ENCODE peak calls at places on chromosome 5, in six cellular contexts. One of them, this sample, is unnamed. For H3K4me1, the result is how much of the 10 kb centered on the place peaks cover.

GRCh38 chr5:139844472-139845145 is 49.0 kb downstream of the PSD2 start:
- DNase-seq in uterus: peak
- DNase-seq in heart right ventricle: peak
- DNase-seq in left lung: peak
- DNase-seq in psoas muscle: peak
- DNase-seq in thoracic aorta: peak
- DNase-seq in this sample: peak

GRCh38 chr5:159456722-159457462 is 126.6 kb upstream of the IL12B start:
- DNase-seq in left lung: no peak
- DNase-seq in thoracic aorta: no peak
- DNase-seq in uterus: no peak
- DNase-seq in psoas muscle: no peak
- DNase-seq in heart right ventricle: no peak
- DNase-seq in this sample: no peak

GRCh38 chr5:94245608-94246007 is 372.8 kb downstream of the KIAA0825 start:
- DNase-seq in left lung: no peak
- DNase-seq in heart right ventricle: no peak
- DNase-seq in thoracic aorta: no peak
- DNase-seq in uterus: no peak
- DNase-seq in psoas muscle: no peak
- DNase-seq in this sample: no peak

GRCh38 chr5:140575309-140575708 is 10.7 kb downstream of the SLC35A4 start:
- DNase-seq in thoracic aorta: no peak
- DNase-seq in left lung: peak
- DNase-seq in psoas muscle: peak
- DNase-seq in heart right ventricle: peak
- DNase-seq in uterus: no peak
- DNase-seq in this sample: peak

GRCh38 chr5:108642170-108642906 is 105.4 kb upstream of the FER start:
- DNase-seq in uterus: peak
- DNase-seq in heart right ventricle: peak
- DNase-seq in thoracic aorta: no peak
- DNase-seq in psoas muscle: peak
- DNase-seq in left lung: peak
- DNase-seq in this sample: peak

GRCh38 chr5:10896016-10896415 is 135.0 kb upstream of the DAP start:
- DNase-seq in uterus: no peak
- DNase-seq in thoracic aorta: no peak
- DNase-seq in psoas muscle: no peak
- DNase-seq in left lung: no peak
- DNase-seq in heart right ventricle: no peak
- DNase-seq in this sample: no peak

GRCh38 chr5:160703547-160704189 is 148.3 kb downstream of the ATP10B start:
- DNase-seq in psoas muscle: no peak
- DNase-seq in uterus: no peak
- DNase-seq in left lung: no peak
- DNase-seq in heart right ventricle: no peak
- DNase-seq in thoracic aorta: no peak
- DNase-seq in this sample: no peak

GRCh38 chr5:147645172-147645571 is 135.3 kb upstream of the DPYSL3 start:
- DNase-seq in heart right ventricle: no peak
- DNase-seq in uterus: no peak
- DNase-seq in thoracic aorta: no peak
- DNase-seq in left lung: no peak
- DNase-seq in psoas muscle: no peak
- DNase-seq in this sample: no peak

GRCh38 chr5:120368923-120369715 is 95.0 kb upstream of the PRR16 start:
- DNase-seq in thoracic aorta: no peak
- DNase-seq in psoas muscle: no peak
- DNase-seq in uterus: no peak
- DNase-seq in left lung: no peak
- DNase-seq in heart right ventricle: no peak
- DNase-seq in this sample: no peak

GRCh38 chr5:130333089-130333488 is 428.8 kb downstream of the CHSY3 start:
- DNase-seq in uterus: no peak
- DNase-seq in left lung: no peak
- DNase-seq in thoracic aorta: no peak
- DNase-seq in heart right ventricle: no peak
- DNase-seq in psoas muscle: no peak
- DNase-seq in this sample: no peak

GRCh38 chr5:131209506-131210191 is 38.9 kb downstream of the LYRM7 start:
- DNase-seq in heart right ventricle: no peak
- DNase-seq in psoas muscle: no peak
- DNase-seq in uterus: no peak
- DNase-seq in thoracic aorta: no peak
- DNase-seq in left lung: peak
- DNase-seq in this sample: no peak

GRCh38 chr5:126369995-126370731 is 53.0 kb upstream of the GRAMD2B start:
- DNase-seq in heart right ventricle: no peak
- DNase-seq in uterus: no peak
- DNase-seq in left lung: no peak
- DNase-seq in thoracic aorta: no peak
- DNase-seq in psoas muscle: no peak
- DNase-seq in this sample: no peak

GRCh38 chr5:61346511-61346910 is 14.5 kb downstream of the ZSWIM6 start:
- DNase-seq in psoas muscle: no peak
- DNase-seq in uterus: no peak
- DNase-seq in thoracic aorta: no peak
- DNase-seq in left lung: no peak
- DNase-seq in heart right ventricle: no peak
- DNase-seq in this sample: no peak

GRCh38 chr5:112863549-112863948 is 2.5 kb downstream of the SRP19 start:
- DNase-seq in psoas muscle: no peak
- DNase-seq in heart right ventricle: no peak
- DNase-seq in left lung: no peak
- DNase-seq in thoracic aorta: no peak
- DNase-seq in uterus: no peak
- DNase-seq in this sample: no peak

GRCh38 chr5:168284809-168285208 is 6.6 kb upstream of the WWC1 start:
- DNase-seq in heart right ventricle: no peak
- DNase-seq in thoracic aorta: no peak
- DNase-seq in left lung: no peak
- DNase-seq in uterus: no peak
- DNase-seq in psoas muscle: no peak
- DNase-seq in this sample: no peak

GRCh38 chr5:149038336-149039075 is 24.4 kb downstream of the SH3TC2 start:
- DNase-seq in uterus: no peak
- DNase-seq in left lung: no peak
- DNase-seq in heart right ventricle: no peak
- DNase-seq in psoas muscle: no peak
- DNase-seq in thoracic aorta: no peak
- DNase-seq in this sample: no peak

GRCh38 chr5:181044093-181044599 is 4.1 kb downstream of the BTNL9 start:
- DNase-seq in thoracic aorta: no peak
- DNase-seq in uterus: no peak
- DNase-seq in heart right ventricle: no peak
- DNase-seq in psoas muscle: no peak
- DNase-seq in left lung: no peak
- DNase-seq in this sample: no peak

GRCh38 chr5:141617682-141618029 is 1.1 kb downstream of the DIAPH1 start:
- DNase-seq in psoas muscle: no peak
- DNase-seq in uterus: no peak
- DNase-seq in heart right ventricle: no peak
- DNase-seq in thoracic aorta: no peak
- DNase-seq in left lung: no peak
- DNase-seq in this sample: no peak

GRCh38 chr5:113232667-113233066 is 202.1 kb downstream of the TSSK1B start:
- DNase-seq in psoas muscle: no peak
- DNase-seq in left lung: no peak
- DNase-seq in thoracic aorta: no peak
- DNase-seq in heart right ventricle: peak
- DNase-seq in uterus: peak
- DNase-seq in this sample: peak

GRCh38 chr5:166257656-166258055 is 2033.8 kb upstream of the WWC1 start:
- DNase-seq in thoracic aorta: no peak
- DNase-seq in heart right ventricle: no peak
- DNase-seq in psoas muscle: no peak
- DNase-seq in left lung: no peak
- DNase-seq in uterus: no peak
- DNase-seq in this sample: no peak
- H3K4me1 ChIP-seq in thoracic aorta: under half
- H3K4me1 ChIP-seq in heart right ventricle: under half
- H3K4me1 ChIP-seq in psoas muscle: under half
- H3K4me1 ChIP-seq in left lung: under half
- H3K4me1 ChIP-seq in uterus: under half
- H3K4me1 ChIP-seq in this sample: under half

GRCh38 chr5:132264546-132265335 is 7.2 kb downstream of the PDLIM4 start:
- DNase-seq in uterus: peak
- DNase-seq in left lung: no peak
- DNase-seq in psoas muscle: no peak
- DNase-seq in heart right ventricle: no peak
- DNase-seq in thoracic aorta: no peak
- DNase-seq in this sample: no peak
- H3K4me1 ChIP-seq in uterus: half or more
- H3K4me1 ChIP-seq in left lung: under half
- H3K4me1 ChIP-seq in psoas muscle: under half
- H3K4me1 ChIP-seq in heart right ventricle: under half
- H3K4me1 ChIP-seq in thoracic aorta: under half
- H3K4me1 ChIP-seq in this sample: half or more

GRCh38 chr5:132417461-132417860 is 48.0 kb downstream of the SLC22A5 start:
- DNase-seq in thoracic aorta: no peak
- DNase-seq in left lung: no peak
- DNase-seq in uterus: no peak
- DNase-seq in heart right ventricle: no peak
- DNase-seq in psoas muscle: no peak
- DNase-seq in this sample: no peak

GRCh38 chr5:132417010-132417439 is 47.5 kb downstream of the SLC22A5 start:
- DNase-seq in thoracic aorta: no peak
- DNase-seq in psoas muscle: no peak
- DNase-seq in left lung: peak
- DNase-seq in uterus: no peak
- DNase-seq in heart right ventricle: no peak
- DNase-seq in this sample: peak

GRCh38 chr5:132419517-132420468 is 50.3 kb downstream of the SLC22A5 start:
- DNase-seq in left lung: peak
- DNase-seq in uterus: peak
- DNase-seq in psoas muscle: peak
- DNase-seq in thoracic aorta: no peak
- DNase-seq in heart right ventricle: peak
- DNase-seq in this sample: peak

GRCh38 chr5:132417889-132418432 is 48.5 kb downstream of the SLC22A5 start:
- DNase-seq in left lung: no peak
- DNase-seq in thoracic aorta: no peak
- DNase-seq in psoas muscle: no peak
- DNase-seq in uterus: no peak
- DNase-seq in heart right ventricle: no peak
- DNase-seq in this sample: no peak

DNA sequence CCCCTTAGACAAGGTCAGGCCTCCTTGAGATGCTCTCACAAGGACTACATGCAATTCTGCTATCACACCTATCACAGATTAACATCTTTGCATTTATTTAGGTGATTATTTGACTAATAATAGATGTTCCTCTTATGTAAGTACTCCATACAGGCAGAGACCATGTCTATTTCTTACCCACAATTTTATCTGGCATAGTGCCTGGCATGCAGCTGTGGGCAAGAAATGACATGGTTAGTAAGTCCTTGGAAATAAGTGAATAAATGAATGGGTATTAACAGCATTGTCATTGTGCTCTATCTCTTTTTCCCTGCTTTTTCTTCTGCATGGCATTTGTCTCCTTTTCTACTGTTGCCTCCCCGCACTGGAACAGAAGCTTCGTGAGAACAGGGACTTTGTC is 49.4 kb downstream of the SLC22A5 start:
- DNase-seq in left lung: no peak
- DNase-seq in psoas muscle: no peak
- DNase-seq in heart right ventricle: no peak
- DNase-seq in thoracic aorta: no peak
- DNase-seq in uterus: no peak
- DNase-seq in this sample: no peak
- H3K4me1 ChIP-seq in left lung: half or more
- H3K4me1 ChIP-seq in psoas muscle: half or more
- H3K4me1 ChIP-seq in heart right ventricle: half or more
- H3K4me1 ChIP-seq in thoracic aorta: half or more
- H3K4me1 ChIP-seq in uterus: under half
- H3K4me1 ChIP-seq in this sample: under half

DNA sequence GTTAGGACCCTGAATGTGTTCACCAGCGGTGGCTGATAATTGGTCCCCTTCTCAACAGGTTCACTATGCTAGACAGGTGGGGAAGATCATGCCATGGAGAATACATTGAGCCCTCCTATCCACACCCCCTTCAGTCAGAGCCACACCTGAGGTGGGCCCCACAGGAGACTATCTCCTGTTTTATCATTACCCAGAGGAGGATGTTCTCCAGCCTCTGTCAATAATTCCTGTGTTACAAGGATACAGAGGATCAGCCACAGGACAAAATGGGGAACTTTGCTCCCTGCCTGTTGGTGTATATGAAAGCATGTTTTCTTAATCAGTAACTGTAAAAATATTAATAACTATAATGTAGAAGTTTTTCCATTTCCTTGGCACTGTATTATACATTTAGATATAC is 25.9 kb downstream of the RAD1 start:
- DNase-seq in thoracic aorta: no peak
- DNase-seq in heart right ventricle: no peak
- DNase-seq in left lung: no peak
- DNase-seq in uterus: no peak
- DNase-seq in psoas muscle: no peak
- DNase-seq in this sample: no peak
- H3K4me1 ChIP-seq in thoracic aorta: under half
- H3K4me1 ChIP-seq in heart right ventricle: under half
- H3K4me1 ChIP-seq in left lung: under half
- H3K4me1 ChIP-seq in uterus: under half
- H3K4me1 ChIP-seq in psoas muscle: under half
- H3K4me1 ChIP-seq in this sample: under half

GRCh38 chr5:138351056-138351455 is 1.4 kb upstream of the KDM3B start:
- DNase-seq in uterus: no peak
- DNase-seq in left lung: no peak
- DNase-seq in psoas muscle: no peak
- DNase-seq in thoracic aorta: no peak
- DNase-seq in heart right ventricle: no peak
- DNase-seq in this sample: no peak
- H3K4me1 ChIP-seq in uterus: under half
- H3K4me1 ChIP-seq in left lung: under half
- H3K4me1 ChIP-seq in psoas muscle: under half
- H3K4me1 ChIP-seq in thoracic aorta: under half
- H3K4me1 ChIP-seq in heart right ventricle: under half
- H3K4me1 ChIP-seq in this sample: under half